ENCODE peak calls at places on chromosomes 5 and 9, in five cellular contexts. L, I, Y, E and O are unnamed samples.

GRCh38 chr5:43588842-43589241 is 14.1 kb upstream of the NNT start:
- DNase-seq in Y (no peak), I (no peak), E (no peak), L (no peak), O (no peak)

GRCh38 chr5:94254214-94254613 is 364.2 kb downstream of the KIAA0825 start:
- DNase-seq in Y (no peak), E (no peak), I (no peak), L (no peak), O (no peak)

GRCh38 chr5:89343666-89344065 is 460.7 kb upstream of the MEF2C start:
- DNase-seq in Y (peak), I (no peak), E (no peak), L (no peak), O (no peak)

GRCh38 chr5:10521466-10522223 is 42.2 kb upstream of the ANKRD33B start:
- DNase-seq in Y (no peak), L (no peak), I (no peak), E (no peak), O (no peak)

GRCh38 chr5:170265527-170265926 is 32.0 kb downstream of the LCP2 start:
- DNase-seq in Y (no peak), I (no peak), E (no peak), L (no peak), O (peak)

GRCh38 chr9:129071526-129072131 is 9.3 kb upstream of the DOLPP1 start:
- DNase-seq in I (peak), E (no peak), L (no peak), Y (no peak), O (no peak)

GRCh38 chr9:119289740-119290139 is 79.5 kb downstream of the BRINP1 start:
- DNase-seq in Y (peak), I (no peak), E (no peak), L (no peak), O (no peak)

GRCh38 chr9:95940265-95940664 is 64.8 kb downstream of the ERCC6L2 start:
- DNase-seq in E (no peak), I (no peak), Y (no peak), L (no peak), O (no peak)

GRCh38 chr9:37528652-37529072 is 42.9 kb downstream of the POLR1E start:
- DNase-seq in E (no peak), Y (no peak), I (peak), L (no peak), O (no peak)